ENCODE peak calls at places on chromosomes 11 and 22, in four cellular contexts. L is T-helper 2 cell, Y is B cell, D is amygdala. P is an unnamed sample.

GRCh38 chr22:47201996-47202818 is 439.8 kb downstream of the TBC1D22A start:
- DNase-seq in D (no peak), Y (no peak), L (no peak), P (no peak)

GRCh38 chr22:43554694-43555365 is 143.0 kb downstream of the MPPED1 start:
- DNase-seq in L (no peak), D (no peak), Y (no peak), P (no peak)

GRCh38 chr11:100930185-100930778 is 199.3 kb downstream of the PGR start:
- DNase-seq in D (no peak), L (no peak), Y (peak), P (no peak)

GRCh38 chr11:69294621-69295078 is 695 bp downstream of the MYEOV start:
- DNase-seq in L (no peak), D (no peak), Y (no peak), P (no peak)

GRCh38 chr11:78886616-78887015 is 312.0 kb upstream of the NARS2 start:
- DNase-seq in D (no peak), L (no peak), Y (no peak), P (no peak)

GRCh38 chr22:24507742-24508141 is 12.6 kb downstream of the UPB1 start:
- DNase-seq in L (no peak), D (no peak), Y (peak), P (no peak)

GRCh38 chr11:101915811-101916291 is 471 bp downstream of the ANGPTL5 start:
- DNase-seq in L (no peak), D (no peak), Y (peak), P (no peak)

GRCh38 chr11:18780896-18781295 is 10.7 kb downstream of the PTPN5 start:
- DNase-seq in Y (no peak), D (no peak), L (no peak), P (no peak)

GRCh38 chr22:25362215-25362882 is 142.9 kb downstream of the CRYBB2 start:
- DNase-seq in Y (peak), L (peak), D (peak), P (peak)

GRCh38 chr11:64801591-64802369 is 1.2 kb downstream of the MAP4K2 start:
- DNase-seq in L (no peak), D (no peak), Y (peak), P (no peak)

GRCh38 chr11:724063-724732 is 18.2 kb downstream of the EPS8L2 start:
- DNase-seq in D (no peak), Y (no peak), L (no peak), P (no peak)

GRCh38 chr11:47430524-47430923 is 4.3 kb upstream of the PSMC3 start:
- DNase-seq in L (no peak), D (no peak), Y (no peak), P (no peak)